ENCODE peak calls at places on chromosomes 13 and 19, in five cellular contexts. M is IMR-90; C is naive thymus-derived CD4-positive, alpha-beta T cell; J is mesenchymal stem cell; A is heart right ventricle. F is an unnamed sample.

GRCh38 chr13:27427663-27428062 is 3.2 kb downstream of the GTF3A start:
- DNase-seq in M (no peak), C (no peak), J (no peak), A (no peak), F (no peak)

GRCh38 chr13:41611385-41611784 is 154.0 kb downstream of the RGCC start:
- DNase-seq in M (no peak), A (no peak), C (no peak), J (no peak), F (peak)

GRCh38 chr13:106103779-106104178 is 431.7 kb downstream of the EFNB2 start:
- DNase-seq in M (no peak), A (no peak), C (no peak), J (peak), F (no peak)

GRCh38 chr13:41064493-41064892 is 3.2 kb downstream of the WBP4 start:
- DNase-seq in M (peak), J (peak), A (no peak), C (no peak), F (no peak)

GRCh38 chr19:13748169-13748884 is 16.0 kb upstream of the MRI1 start:
- DNase-seq in C (no peak), J (peak), A (no peak), M (peak), F (no peak)

GRCh38 chr13:25783480-25784081 is 268.2 kb downstream of the SHISA2 start:
- DNase-seq in A (no peak), J (no peak), M (no peak), C (no peak), F (no peak)

GRCh38 chr19:3054972-3055740 is 7.1 kb downstream of the TLE5 start:
- DNase-seq in J (no peak), A (no peak), C (no peak), M (peak), F (no peak)

GRCh38 chr13:34750078-34750703 is 191.9 kb upstream of the NBEA start:
- DNase-seq in J (no peak), C (no peak), M (no peak), A (peak), F (no peak)

GRCh38 chr13:24161010-24161775 is 673 bp downstream of the SPATA13 start:
- DNase-seq in C (peak), J (no peak), M (no peak), A (peak), F (no peak)

GRCh38 chr19:20247016-20247683 is 80.1 kb downstream of the ZNF486 start:
- DNase-seq in A (peak), J (peak), M (no peak), C (no peak), F (peak)

GRCh38 chr13:111153977-111154332 is 38.8 kb downstream of the ARHGEF7 start:
- DNase-seq in C (peak), J (peak), M (no peak), A (no peak), F (peak)

GRCh38 chr13:109318945-109319590 is 467.3 kb downstream of the IRS2 start:
- DNase-seq in C (no peak), M (no peak), J (no peak), A (no peak), F (no peak)

GRCh38 chr19:44700547-44700946 is 1.6 kb downstream of the CEACAM16 start:
- DNase-seq in A (no peak), C (no peak), M (no peak), J (no peak), F (no peak)

GRCh38 chr19:16095071-16095571 is 16.6 kb upstream of the RAB8A start:
- DNase-seq in J (no peak), A (no peak), M (no peak), C (peak), F (no peak)

GRCh38 chr19:46016426-46017094 is 6.3 kb downstream of the PGLYRP1 start:
- DNase-seq in A (peak), C (peak), J (peak), M (peak), F (peak)

GRCh38 chr13:29865934-29866333 is 15.5 kb upstream of the UBL3 start:
- DNase-seq in J (no peak), A (no peak), C (no peak), M (no peak), F (no peak)

GRCh38 chr13:110731072-110731471 is 17.6 kb downstream of the ING1 start:
- DNase-seq in C (no peak), A (no peak), M (no peak), J (no peak), F (no peak)

DNA sequence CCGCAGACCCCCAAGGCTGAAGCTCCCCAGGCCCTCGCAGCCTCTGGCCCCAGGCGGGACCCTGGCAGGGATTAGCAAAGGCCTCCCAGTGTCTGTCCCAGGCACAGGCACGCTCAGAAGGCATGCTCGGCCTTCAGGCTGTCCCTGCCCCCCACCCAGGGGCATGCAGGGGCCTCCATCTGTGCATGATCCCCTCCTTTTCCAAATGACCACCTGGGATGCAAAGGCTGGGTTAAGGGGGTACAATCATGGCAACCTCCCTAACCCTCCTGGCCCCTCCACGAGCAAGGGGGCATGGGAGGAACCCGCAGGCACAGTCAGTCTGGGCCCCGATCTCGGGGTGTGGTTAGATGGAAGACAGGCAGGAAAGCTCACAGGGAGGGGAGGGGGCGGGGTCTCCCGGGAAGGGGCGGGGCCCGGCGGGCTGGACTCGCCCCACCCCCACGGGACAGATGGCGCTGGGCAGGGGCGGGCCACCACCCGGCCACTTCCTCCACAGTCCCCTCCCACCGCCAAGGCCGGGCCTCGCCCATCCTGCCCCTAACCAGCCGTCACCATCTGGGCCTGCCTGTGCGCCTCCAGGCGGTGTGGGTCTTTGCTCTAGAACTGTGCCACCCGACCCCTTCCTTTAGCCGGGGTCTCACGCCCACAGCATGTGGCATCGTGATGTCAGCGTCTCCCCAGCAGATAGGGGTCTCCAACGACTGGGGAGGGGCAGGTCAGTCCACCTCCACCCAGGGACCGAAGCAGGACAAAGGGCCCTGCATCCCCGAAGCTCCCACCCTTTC is 7.0 kb upstream of the REXO1 start:
- DNase-seq in J (peak), M (peak), C (peak), A (peak), F (peak)
- H3K27ac ChIP-seq in J (peak), M (peak), C (peak), A (peak), F (peak)

GRCh38 chr13:51845574-51846318 is 769 bp upstream of the TMEM272 start:
- DNase-seq in A (no peak), J (no peak), M (no peak), C (no peak), F (no peak)
- H3K27ac ChIP-seq in A (no peak), J (no peak), M (no peak), C (no peak), F (no peak)

GRCh38 chr19:40370997-40371801 is 18.8 kb downstream of the HIPK4 start:
- DNase-seq in M (no peak), C (no peak), A (no peak), J (no peak), F (no peak)
- H3K27ac ChIP-seq in M (no peak), C (no peak), A (no peak), J (no peak), F (no peak)

GRCh38 chr13:100230813-100231575 is 142.1 kb downstream of the PCCA start:
- DNase-seq in C (no peak), A (no peak), M (no peak), J (no peak), F (no peak)
- H3K27ac ChIP-seq in C (no peak), A (no peak), M (no peak), J (no peak), F (no peak)

GRCh38 chr19:5623397-5624153 is 692 bp downstream of the SAFB start:
- DNase-seq in A (peak), C (peak), M (no peak), J (peak), F (no peak)
- H3K27ac ChIP-seq in A (peak), C (peak), M (peak), J (peak), F (peak)

GRCh38 chr19:610801-611505 is 21.3 kb downstream of the HCN2 start:
- DNase-seq in C (peak), M (peak), J (peak), A (peak), F (no peak)

GRCh38 chr19:611506-611869 is 21.8 kb downstream of the HCN2 start:
- DNase-seq in M (peak), C (peak), A (no peak), J (peak), F (no peak)

GRCh38 chr19:609001-609340 is 19.3 kb downstream of the HCN2 start:
- DNase-seq in C (no peak), A (no peak), M (no peak), J (no peak), F (peak)

GRCh38 chr19:608155-609000 is 18.7 kb downstream of the HCN2 start:
- DNase-seq in M (no peak), C (no peak), A (no peak), J (no peak), F (no peak)

GRCh38 chr19:610071-610800 is 20.6 kb downstream of the HCN2 start:
- DNase-seq in J (no peak), M (no peak), C (no peak), A (no peak), F (no peak)
- H3K27ac ChIP-seq in J (peak), M (no peak), C (peak), A (peak), F (peak)